ENCODE peak calls at places on chromosomes 5 and 9, in seven cellular contexts. M is EH; G is ACHN; J is IMR-90; R is stimulated activated CD8-positive, alpha-beta memory T cell treated with anti-CD3 and anti-CD28 coated beads, Interleukin-12 subunit alpha, Interleukin-12 subunit beta, amount 100 ng/mL, for 1 hour; Y is Right ventricle myocardium superior; C is skeletal muscle cell. F is an unnamed sample.

GRCh38 chr9:92299116-92299515 is 5.6 kb upstream of the IARS1 start:
- DNase-seq in M (no peak), G (peak), C (no peak), R (no peak), J (no peak), Y (no peak), F (no peak)

GRCh38 chr9:31030741-31031202 is 1353.7 kb upstream of the ACO1 start:
- DNase-seq in C (no peak), J (no peak), G (peak), R (no peak), M (no peak), Y (no peak), F (no peak)

GRCh38 chr5:169765176-169765575 is 128.1 kb downstream of the DOCK2 start:
- DNase-seq in Y (no peak), C (no peak), G (no peak), J (peak), M (peak), R (no peak), F (no peak)

GRCh38 chr5:61768692-61769281 is 436.7 kb downstream of the ZSWIM6 start:
- DNase-seq in R (no peak), J (peak), Y (no peak), G (peak), C (no peak), M (peak), F (peak)

GRCh38 chr9:84862786-84863185 is 193.3 kb downstream of the NTRK2 start:
- DNase-seq in Y (no peak), G (no peak), R (no peak), J (no peak), C (no peak), M (peak), F (peak)

GRCh38 chr9:23011669-23012068 is 565.0 kb downstream of the DMRTA1 start:
- DNase-seq in R (no peak), M (no peak), J (peak), C (no peak), G (no peak), Y (no peak), F (no peak)

GRCh38 chr5:133524597-133524996 is 87.7 kb downstream of the FSTL4 start:
- DNase-seq in C (no peak), Y (no peak), J (no peak), G (no peak), M (no peak), R (no peak), F (no peak)

GRCh38 chr9:113573303-113573958 is 109.9 kb downstream of the RGS3 start:
- DNase-seq in Y (peak), J (no peak), M (no peak), C (no peak), R (no peak), G (no peak), F (no peak)

F was measured in brain microvascular endothelial cell.